ENCODE peak calls at places on chromosomes 4 and X, in eight cellular contexts. One of them, this sample, is unnamed.

GRCh38 chr4:143294710-143295109 is 42.0 kb upstream of the GAB1 start:
- DNase-seq in GM12864: no peak
- DNase-seq in NCI-H748 treated with DMSO at 0.1 percent for 48 hours: no peak
- DNase-seq in fibroblast of the aortic adventitia: no peak
- DNase-seq in choroid plexus epithelial cell: no peak
- DNase-seq in PC-3: no peak
- DNase-seq in DMS153: no peak
- DNase-seq in testis: no peak
- DNase-seq in this sample: no peak

GRCh38 chrX:83008415-83008814 is 499.7 kb upstream of the POU3F4 start:
- DNase-seq in GM12864: no peak
- DNase-seq in NCI-H748 treated with DMSO at 0.1 percent for 48 hours: peak; percentile 0
- DNase-seq in fibroblast of the aortic adventitia: no peak
- DNase-seq in choroid plexus epithelial cell: peak; percentile 1
- DNase-seq in PC-3: peak; percentile 51
- DNase-seq in DMS153: no peak
- DNase-seq in testis: no peak
- DNase-seq in this sample: no peak

GRCh38 chr4:148044889-148045352 is 313.0 kb downstream of the ARHGAP10 start:
- DNase-seq in GM12864: no peak
- DNase-seq in NCI-H748 treated with DMSO at 0.1 percent for 48 hours: no peak
- DNase-seq in fibroblast of the aortic adventitia: peak; percentile 38
- DNase-seq in choroid plexus epithelial cell: peak; percentile 64
- DNase-seq in PC-3: no peak
- DNase-seq in DMS153: no peak
- DNase-seq in testis: no peak
- DNase-seq in this sample: no peak

GRCh38 chr4:54065282-54066087 is 1.1 kb upstream of the CHIC2 start:
- DNase-seq in GM12864: no peak
- DNase-seq in NCI-H748 treated with DMSO at 0.1 percent for 48 hours: no peak
- DNase-seq in fibroblast of the aortic adventitia: peak; percentile 69
- DNase-seq in choroid plexus epithelial cell: no peak
- DNase-seq in PC-3: peak; percentile 39
- DNase-seq in DMS153: no peak
- DNase-seq in testis: peak; percentile 49
- DNase-seq in this sample: peak; percentile 87

GRCh38 chr4:12548678-12549077 is 935.5 kb downstream of the RAB28 start:
- DNase-seq in GM12864: no peak
- DNase-seq in NCI-H748 treated with DMSO at 0.1 percent for 48 hours: no peak
- DNase-seq in fibroblast of the aortic adventitia: no peak
- DNase-seq in choroid plexus epithelial cell: no peak
- DNase-seq in PC-3: no peak
- DNase-seq in DMS153: no peak
- DNase-seq in testis: no peak
- DNase-seq in this sample: no peak

GRCh38 chr4:85823295-85823694 is 348.3 kb downstream of the ARHGAP24 start:
- DNase-seq in GM12864: no peak
- DNase-seq in NCI-H748 treated with DMSO at 0.1 percent for 48 hours: no peak
- DNase-seq in fibroblast of the aortic adventitia: peak; percentile 84
- DNase-seq in choroid plexus epithelial cell: peak; percentile 52
- DNase-seq in PC-3: peak; percentile 21
- DNase-seq in DMS153: peak; percentile 13
- DNase-seq in testis: no peak
- DNase-seq in this sample: no peak

GRCh38 chr4:85152490-85152889 is 186.0 kb upstream of the WDFY3 start:
- DNase-seq in GM12864: no peak
- DNase-seq in NCI-H748 treated with DMSO at 0.1 percent for 48 hours: no peak
- DNase-seq in fibroblast of the aortic adventitia: no peak
- DNase-seq in choroid plexus epithelial cell: no peak
- DNase-seq in PC-3: no peak
- DNase-seq in DMS153: no peak
- DNase-seq in testis: no peak
- DNase-seq in this sample: no peak

GRCh38 chr4:41853973-41854372 is 81.3 kb upstream of the TMEM33 start:
- DNase-seq in GM12864: no peak
- DNase-seq in NCI-H748 treated with DMSO at 0.1 percent for 48 hours: no peak
- DNase-seq in fibroblast of the aortic adventitia: no peak
- DNase-seq in choroid plexus epithelial cell: peak; percentile 7
- DNase-seq in PC-3: peak; percentile 33
- DNase-seq in DMS153: no peak
- DNase-seq in testis: no peak
- DNase-seq in this sample: no peak

GRCh38 chr4:108072300-108072699 is 82.6 kb downstream of the HADH start:
- DNase-seq in GM12864: peak; percentile 15
- DNase-seq in NCI-H748 treated with DMSO at 0.1 percent for 48 hours: peak; percentile 86
- DNase-seq in fibroblast of the aortic adventitia: no peak
- DNase-seq in choroid plexus epithelial cell: no peak
- DNase-seq in PC-3: peak; percentile 4
- DNase-seq in DMS153: peak; percentile 74
- DNase-seq in testis: no peak
- DNase-seq in this sample: no peak

GRCh38 chr4:15684498-15684897 is 2.9 kb downstream of the FAM200B start:
- DNase-seq in GM12864: no peak
- DNase-seq in NCI-H748 treated with DMSO at 0.1 percent for 48 hours: no peak
- DNase-seq in fibroblast of the aortic adventitia: no peak
- DNase-seq in choroid plexus epithelial cell: no peak
- DNase-seq in PC-3: no peak
- DNase-seq in DMS153: no peak
- DNase-seq in testis: no peak
- DNase-seq in this sample: no peak

GRCh38 chrX:17564689-17565409 is 172.4 kb upstream of the SCML1 start:
- DNase-seq in GM12864: no peak
- DNase-seq in NCI-H748 treated with DMSO at 0.1 percent for 48 hours: no peak
- DNase-seq in fibroblast of the aortic adventitia: peak; percentile 63
- DNase-seq in choroid plexus epithelial cell: peak; percentile 37
- DNase-seq in PC-3: no peak
- DNase-seq in DMS153: no peak
- DNase-seq in testis: no peak
- DNase-seq in this sample: no peak

GRCh38 chr4:137659431-137659830 is 127.1 kb upstream of the PCDH18 start:
- DNase-seq in GM12864: no peak
- DNase-seq in NCI-H748 treated with DMSO at 0.1 percent for 48 hours: no peak
- DNase-seq in fibroblast of the aortic adventitia: peak; percentile 56
- DNase-seq in choroid plexus epithelial cell: peak; percentile 48
- DNase-seq in PC-3: no peak
- DNase-seq in DMS153: no peak
- DNase-seq in testis: no peak
- DNase-seq in this sample: no peak

GRCh38 chr4:176438401-176438800 is 118.6 kb downstream of the SPCS3 start:
- DNase-seq in GM12864: no peak
- DNase-seq in NCI-H748 treated with DMSO at 0.1 percent for 48 hours: no peak
- DNase-seq in fibroblast of the aortic adventitia: no peak
- DNase-seq in choroid plexus epithelial cell: no peak
- DNase-seq in PC-3: no peak
- DNase-seq in DMS153: no peak
- DNase-seq in testis: no peak
- DNase-seq in this sample: no peak

GRCh38 chr4:76892001-76892400 is 5.9 kb downstream of the SOWAHB start:
- DNase-seq in GM12864: no peak
- DNase-seq in NCI-H748 treated with DMSO at 0.1 percent for 48 hours: no peak
- DNase-seq in fibroblast of the aortic adventitia: no peak
- DNase-seq in choroid plexus epithelial cell: no peak
- DNase-seq in PC-3: no peak
- DNase-seq in DMS153: no peak
- DNase-seq in testis: no peak
- DNase-seq in this sample: no peak

GRCh38 chr4:139603576-139604387 is 47.8 kb upstream of the SETD7 start:
- DNase-seq in GM12864: peak; percentile 10
- DNase-seq in NCI-H748 treated with DMSO at 0.1 percent for 48 hours: peak; percentile 3
- DNase-seq in fibroblast of the aortic adventitia: peak; percentile 73
- DNase-seq in choroid plexus epithelial cell: peak; percentile 80
- DNase-seq in PC-3: peak; percentile 73
- DNase-seq in DMS153: peak; percentile 39
- DNase-seq in testis: peak; percentile 73
- DNase-seq in this sample: peak; percentile 55

GRCh38 chr4:175306436-175306835 is 388.3 kb downstream of the ADAM29 start:
- DNase-seq in GM12864: no peak
- DNase-seq in NCI-H748 treated with DMSO at 0.1 percent for 48 hours: no peak
- DNase-seq in fibroblast of the aortic adventitia: no peak
- DNase-seq in choroid plexus epithelial cell: no peak
- DNase-seq in PC-3: no peak
- DNase-seq in DMS153: no peak
- DNase-seq in testis: no peak
- DNase-seq in this sample: no peak

GRCh38 chr4:82125170-82125862 is 248.5 kb downstream of the HNRNPD start:
- DNase-seq in GM12864: no peak
- DNase-seq in NCI-H748 treated with DMSO at 0.1 percent for 48 hours: no peak
- DNase-seq in fibroblast of the aortic adventitia: no peak
- DNase-seq in choroid plexus epithelial cell: no peak
- DNase-seq in PC-3: no peak
- DNase-seq in DMS153: no peak
- DNase-seq in testis: no peak
- DNase-seq in this sample: no peak

GRCh38 chr4:113008726-113009125 is 40.7 kb upstream of the ANK2 start:
- DNase-seq in GM12864: no peak
- DNase-seq in NCI-H748 treated with DMSO at 0.1 percent for 48 hours: no peak
- DNase-seq in fibroblast of the aortic adventitia: no peak
- DNase-seq in choroid plexus epithelial cell: no peak
- DNase-seq in PC-3: no peak
- DNase-seq in DMS153: no peak
- DNase-seq in testis: peak; percentile 18
- DNase-seq in this sample: no peak

GRCh38 chr4:16684083-16684482 is 214.4 kb downstream of the LDB2 start:
- DNase-seq in GM12864: no peak
- DNase-seq in NCI-H748 treated with DMSO at 0.1 percent for 48 hours: no peak
- DNase-seq in fibroblast of the aortic adventitia: peak; percentile 96
- DNase-seq in choroid plexus epithelial cell: peak; percentile 73
- DNase-seq in PC-3: no peak
- DNase-seq in DMS153: no peak
- DNase-seq in testis: no peak
- DNase-seq in this sample: no peak

GRCh38 chr4:158873795-158874359 is 105.1 kb downstream of the FNIP2 start:
- DNase-seq in GM12864: no peak
- DNase-seq in NCI-H748 treated with DMSO at 0.1 percent for 48 hours: no peak
- DNase-seq in fibroblast of the aortic adventitia: peak; percentile 87
- DNase-seq in choroid plexus epithelial cell: peak; percentile 93
- DNase-seq in PC-3: peak; percentile 88
- DNase-seq in DMS153: no peak
- DNase-seq in testis: no peak
- DNase-seq in this sample: peak; percentile 47

GRCh38 chr4:81499840-81500239 is 28.1 kb upstream of the RASGEF1B start:
- DNase-seq in GM12864: no peak
- DNase-seq in NCI-H748 treated with DMSO at 0.1 percent for 48 hours: no peak
- DNase-seq in fibroblast of the aortic adventitia: no peak
- DNase-seq in choroid plexus epithelial cell: no peak
- DNase-seq in PC-3: no peak
- DNase-seq in DMS153: peak; percentile 61
- DNase-seq in testis: no peak
- DNase-seq in this sample: no peak

GRCh38 chr4:4457803-4458550 is 71.1 kb downstream of the NSG1 start:
- DNase-seq in GM12864: no peak
- DNase-seq in NCI-H748 treated with DMSO at 0.1 percent for 48 hours: no peak
- DNase-seq in fibroblast of the aortic adventitia: no peak
- DNase-seq in choroid plexus epithelial cell: peak; percentile 71
- DNase-seq in PC-3: no peak
- DNase-seq in DMS153: no peak
- DNase-seq in testis: no peak
- DNase-seq in this sample: peak; percentile 55

GRCh38 chrX:109643687-109644086 is 18.7 kb upstream of the KCNE5 start:
- DNase-seq in GM12864: no peak
- DNase-seq in NCI-H748 treated with DMSO at 0.1 percent for 48 hours: no peak
- DNase-seq in fibroblast of the aortic adventitia: no peak
- DNase-seq in choroid plexus epithelial cell: no peak
- DNase-seq in PC-3: no peak
- DNase-seq in DMS153: no peak
- DNase-seq in testis: no peak
- DNase-seq in this sample: no peak